ENCODE peak calls at places on chromosomes 6 and 20, in seven cellular contexts. M is PC-9; F is psoas muscle; Q is Caco-2; P is uterus; Y is PC-3; A is naive thymus-derived CD4-positive, alpha-beta T cell. O is an unnamed sample.

GRCh38 chr6:63716169-63716568 is 80.6 kb downstream of the PHF3 start:
- DNase-seq in Y (no peak), Q (no peak), P (no peak), F (no peak), A (no peak), M (no peak), O (no peak)

GRCh38 chr6:135144678-135145508 is 36.2 kb upstream of the MYB start:
- DNase-seq in A (no peak), Y (peak; percentile 58), M (no peak), F (no peak), Q (peak; percentile 30), P (no peak), O (no peak)

GRCh38 chr6:22784611-22785010 is 215.2 kb downstream of the HDGFL1 start:
- DNase-seq in Q (no peak), A (no peak), F (no peak), P (no peak), Y (no peak), M (no peak), O (no peak)

GRCh38 chr6:151763303-151763702 is 44.2 kb upstream of the ESR1 start:
- DNase-seq in P (peak; percentile 33), F (no peak), Y (peak; percentile 69), M (peak; percentile 38), Q (peak; percentile 28), A (no peak), O (no peak)

GRCh38 chr20:35173576-35174192 is 1.8 kb downstream of the PROCR start:
- DNase-seq in P (peak; percentile 51), A (no peak), M (no peak), F (no peak), Y (no peak), Q (no peak), O (no peak)

GRCh38 chr20:46060301-46060881 is 29.4 kb downstream of the NCOA5 start:
- DNase-seq in Q (no peak), A (no peak), Y (no peak), F (no peak), M (peak; percentile 13), P (no peak), O (no peak)

GRCh38 chr6:10465633-10466499 is 51.0 kb upstream of the TFAP2A start:
- DNase-seq in F (no peak), M (no peak), P (no peak), A (no peak), Y (peak; percentile 75), Q (peak; percentile 73), O (no peak)

GRCh38 chr6:160378218-160378617 is 30.0 kb downstream of the SLC22A3 start:
- DNase-seq in Q (no peak), F (no peak), P (no peak), Y (no peak), M (no peak), A (no peak), O (no peak)

GRCh38 chr20:49484180-49485140 is 2.0 kb upstream of the KCNB1 start:
- DNase-seq in F (peak; percentile 91), M (peak; percentile 64), P (peak; percentile 83), Y (peak; percentile 90), A (peak; percentile 23), Q (peak; percentile 95), O (peak; percentile 75)

GRCh38 chr20:10429443-10429981 is 4.5 kb downstream of the MKKS start:
- DNase-seq in P (no peak), F (no peak), Y (no peak), M (no peak), A (no peak), Q (peak; percentile 22), O (no peak)

GRCh38 chr20:40882173-40882572 is 146.4 kb upstream of the TOP1 start:
- DNase-seq in F (no peak), M (no peak), A (no peak), Q (no peak), P (no peak), Y (no peak), O (no peak)

GRCh38 chr6:143998686-143999085 is 9.4 kb downstream of the PLAGL1 start:
- DNase-seq in F (no peak), P (no peak), Q (no peak), A (no peak), M (no peak), Y (no peak), O (no peak)

GRCh38 chr6:14466278-14466677 is 348.7 kb downstream of the CD83 start:
- DNase-seq in F (no peak), M (no peak), Q (no peak), P (no peak), A (no peak), Y (no peak), O (no peak)

DNA sequence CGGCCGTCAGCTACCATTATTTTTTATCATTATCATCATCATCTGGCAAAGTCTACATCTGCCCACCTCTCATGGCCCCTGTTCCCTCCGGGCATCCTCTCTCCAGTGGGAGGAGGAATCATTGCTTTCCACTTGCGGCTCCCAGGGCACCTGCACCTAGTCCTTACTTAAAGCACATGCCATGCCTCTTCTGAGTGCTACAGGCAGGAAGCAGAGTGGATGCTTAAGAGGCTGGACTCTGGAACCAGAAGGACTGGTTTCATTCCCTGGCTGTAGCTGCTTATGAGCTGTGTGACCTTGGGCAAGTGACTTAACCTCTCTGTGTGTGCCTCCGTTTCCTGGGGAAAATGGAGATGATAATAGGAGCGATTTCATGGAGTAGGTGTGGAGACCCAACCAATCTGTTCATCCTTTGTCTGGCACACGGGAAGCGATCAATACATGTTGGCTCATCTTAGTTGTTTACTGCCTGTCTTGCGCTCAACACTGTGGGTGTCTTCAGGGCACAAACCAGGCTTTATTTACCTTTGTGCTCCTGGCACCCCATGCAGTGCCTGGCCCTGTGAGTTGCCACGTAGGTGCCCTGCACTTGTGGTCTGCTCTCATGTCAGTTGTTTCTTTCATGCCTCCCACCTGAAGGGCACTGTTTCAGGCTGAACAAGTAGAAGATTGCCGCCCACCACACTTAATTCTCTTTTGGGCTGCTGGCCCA is 317.0 kb upstream of the SULF2 start:
- DNase-seq in A (no peak), Y (no peak), F (no peak), M (no peak), Q (no peak), P (no peak), O (no peak)
- H3K4me1 ChIP-seq in A (no peaks in the 10 kb centered on the region), Y (no peaks in the 10 kb centered on the region), F (no peaks in the 10 kb centered on the region), M (peaks cover 7% of the 10 kb centered on the region), Q (peaks cover 5% of the 10 kb centered on the region), P (peaks cover 6% of the 10 kb centered on the region), O (no peaks in the 10 kb centered on the region)

GRCh38 chr6:35036828-35037095 is 104.4 kb downstream of the TCP11 start:
- DNase-seq in Q (no peak), Y (no peak), P (no peak), F (no peak), A (no peak), M (no peak), O (no peak)

GRCh38 chr6:35036059-35036827 is 104.9 kb downstream of the TCP11 start:
- DNase-seq in Q (no peak), M (no peak), Y (no peak), F (no peak), P (no peak), A (no peak), O (no peak)

GRCh38 chr6:35033683-35034082 is 107.5 kb downstream of the TCP11 start:
- DNase-seq in F (no peak), Q (no peak), Y (no peak), A (no peak), P (no peak), M (no peak), O (no peak)

GRCh38 chr6:35034411-35035171 is 106.5 kb downstream of the TCP11 start:
- DNase-seq in P (no peak), Y (peak; percentile 36), A (no peak), F (peak; percentile 70), Q (no peak), M (no peak), O (peak; percentile 76)

DNA sequence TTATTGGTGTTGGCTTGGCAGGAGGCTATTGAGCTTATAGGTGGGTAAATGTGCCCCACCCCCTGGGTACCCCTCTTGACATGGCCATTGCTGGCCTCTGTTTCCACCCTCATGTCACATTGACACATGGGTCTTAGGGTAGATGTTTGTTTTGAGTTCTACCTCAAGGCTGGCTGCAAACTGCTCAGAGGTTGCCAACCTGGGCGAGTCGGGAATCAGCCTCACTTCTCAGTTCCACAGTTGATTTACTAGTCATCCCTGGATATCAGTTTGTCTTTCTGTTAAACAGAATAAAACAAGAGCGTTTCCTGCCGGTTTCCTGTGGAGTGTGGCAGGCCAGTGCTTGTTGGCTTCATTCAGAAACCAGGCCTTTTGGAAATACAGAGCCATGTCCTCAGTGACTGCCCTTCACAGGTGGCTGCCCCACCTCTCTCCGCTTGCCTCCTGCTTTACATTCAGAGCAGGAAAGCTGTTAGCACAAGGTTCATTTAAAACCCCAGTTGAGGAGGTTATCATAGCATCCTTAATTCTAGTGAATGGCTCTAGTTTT is 105.6 kb downstream of the TCP11 start:
- DNase-seq in Y (no peak), A (no peak), M (no peak), Q (no peak), P (no peak), F (no peak), O (no peak)
- H3K4me1 ChIP-seq in Y (peaks cover 7% of the 10 kb centered on the region), A (no peaks in the 10 kb centered on the region), M (no peaks in the 10 kb centered on the region), Q (peaks cover 11% of the 10 kb centered on the region), P (no peaks in the 10 kb centered on the region), F (peaks cover 29% of the 10 kb centered on the region), O (no peaks in the 10 kb centered on the region)

DNA sequence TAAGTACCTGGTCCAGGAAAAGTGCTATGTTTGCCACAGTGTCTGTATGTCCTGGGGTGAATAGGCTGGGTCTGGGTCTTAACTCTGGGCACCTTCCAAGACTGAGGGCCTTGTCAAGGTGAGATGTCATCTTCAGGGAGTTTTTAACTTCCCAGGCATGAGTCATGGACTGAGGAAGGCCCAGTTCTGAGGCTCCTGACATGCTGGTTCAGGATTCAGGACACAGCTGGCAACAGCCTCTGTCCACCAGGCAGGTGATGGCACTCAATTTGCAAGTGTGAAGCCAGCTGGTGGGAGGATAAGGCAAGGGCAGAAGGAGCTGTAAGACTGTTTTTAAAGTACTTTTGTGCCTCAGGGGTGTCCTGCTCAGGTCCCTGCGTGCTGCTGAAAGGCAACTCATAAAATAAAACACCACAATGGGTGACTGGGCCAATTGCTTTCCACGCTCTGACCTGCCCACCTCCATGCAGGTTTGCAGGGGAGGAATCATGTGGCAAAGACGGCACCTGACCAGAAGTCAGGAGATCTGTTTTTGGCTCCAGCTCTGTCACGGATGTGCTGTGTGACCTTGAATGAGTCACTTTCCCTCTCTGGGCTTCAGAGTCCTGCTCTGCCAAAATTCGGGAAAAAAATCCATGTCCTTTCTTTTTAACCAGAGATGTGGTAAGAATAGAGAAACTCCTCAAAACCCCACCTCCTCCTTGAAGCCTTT is 4.9 kb upstream of the PACSIN1 start:
- DNase-seq in Q (no peak), A (no peak), M (no peak), F (no peak), P (no peak), Y (peak; percentile 40), O (no peak)
- H3K4me1 ChIP-seq in Q (peaks cover 10% of the 10 kb centered on the region), A (no peaks in the 10 kb centered on the region), M (peaks cover 19% of the 10 kb centered on the region), F (no peaks in the 10 kb centered on the region), P (no peaks in the 10 kb centered on the region), Y (peaks cover 20% of the 10 kb centered on the region), O (no peaks in the 10 kb centered on the region)

GRCh38 chr6:35046862-35047261 is 94.3 kb downstream of the TCP11 start:
- DNase-seq in A (no peak), M (no peak), Q (no peak), F (no peak), P (no peak), Y (no peak), O (no peak)

GRCh38 chr6:35044771-35045275 is 96.3 kb downstream of the TCP11 start:
- DNase-seq in M (no peak), P (no peak), Q (no peak), F (no peak), Y (peak; percentile 33), A (no peak), O (no peak)

GRCh38 chr6:35047265-35048011 is 93.7 kb downstream of the TCP11 start:
- DNase-seq in M (no peak), Y (no peak), F (no peak), P (no peak), Q (no peak), A (no peak), O (peak; percentile 75)

GRCh38 chr6:35044145-35044745 is 96.9 kb downstream of the TCP11 start:
- DNase-seq in A (no peak), P (no peak), F (no peak), M (peak; percentile 28), Y (peak; percentile 65), Q (no peak), O (no peak)

GRCh38 chr6:35046098-35046497 is 95.0 kb downstream of the TCP11 start:
- DNase-seq in Q (no peak), Y (no peak), P (no peak), A (no peak), F (no peak), M (no peak), O (no peak)
- H3K4me1 ChIP-seq in Q (peaks cover 11% of the 10 kb centered on the region), Y (peaks cover 16% of the 10 kb centered on the region), P (no peaks in the 10 kb centered on the region), A (no peaks in the 10 kb centered on the region), F (peaks cover 56% of the 10 kb centered on the region), M (peaks cover 6% of the 10 kb centered on the region), O (peaks cover 100% of the 10 kb centered on the region)